ENCODE peak calls at places on chromosomes 7 and 10, in four cellular contexts. V is H1, G is GM12878, P is K562. A is an unnamed sample.

GRCh38 chr10:42783181-42783549 is 570 bp downstream of the BMS1 start:
- DNase-seq in P (peak; percentile 31), G (no peak), V (no peak), A (no peak)

GRCh38 chr10:22374489-22375126 is 29.3 kb downstream of the SPAG6 start:
- DNase-seq in V (no peak), P (no peak), G (no peak), A (no peak)

GRCh38 chr7:102875700-102876192 is 37.1 kb upstream of the LRRC17 start:
- DNase-seq in V (no peak), P (peak; percentile 56), G (no peak), A (peak; percentile 98)

GRCh38 chr10:84270708-84271107 is 25.9 kb downstream of the RGR start:
- DNase-seq in V (no peak), P (no peak), G (no peak), A (no peak)

GRCh38 chr7:103573479-103574058 is 127.6 kb upstream of the SLC26A5 start:
- DNase-seq in V (no peak), P (peak; percentile 29), G (no peak), A (peak; percentile 18)

GRCh38 chr7:32569388-32570289 is 74.3 kb downstream of the AVL9 start:
- DNase-seq in P (no peak), G (no peak), V (no peak), A (no peak)

GRCh38 chr7:134130124-134130523 is 3.0 kb downstream of the LRGUK start:
- DNase-seq in V (no peak), P (no peak), G (no peak), A (no peak)

GRCh38 chr7:106110238-106110560 is 1.9 kb downstream of the SYPL1 start:
- DNase-seq in G (no peak), P (no peak), V (no peak), A (no peak)

GRCh38 chr10:5293691-5294550 is 70.8 kb upstream of the UCN3 start:
- DNase-seq in P (peak; percentile 42), G (no peak), V (peak; percentile 97), A (peak; percentile 54)

GRCh38 chr7:105010538-105011523 is 3.2 kb upstream of the KMT2E start:
- DNase-seq in V (no peak), G (no peak), P (peak; percentile 26), A (no peak)

GRCh38 chr7:158282461-158283001 is 305.1 kb downstream of the PTPRN2 start:
- DNase-seq in G (no peak), V (no peak), P (no peak), A (no peak)

GRCh38 chr10:133226251-133226808 is 3.7 kb upstream of the UTF1 start:
- DNase-seq in V (no peak), G (no peak), P (no peak), A (no peak)

GRCh38 chr7:22665816-22666375 is 61.1 kb upstream of the IL6 start:
- DNase-seq in V (no peak), G (no peak), P (no peak), A (no peak)

GRCh38 chr7:134084488-134085144 is 42.5 kb upstream of the LRGUK start:
- DNase-seq in G (no peak), P (no peak), V (no peak), A (no peak)

GRCh38 chr10:24009115-24009514 is 199.8 kb upstream of the KIAA1217 start:
- DNase-seq in G (no peak), P (no peak), V (no peak), A (no peak)

GRCh38 chr7:44213872-44214595 is 13.3 kb downstream of the YKT6 start:
- DNase-seq in G (no peak), P (peak; percentile 71), V (peak; percentile 55), A (peak; percentile 36)

GRCh38 chr10:15168296-15168780 is at the start of gene NMT2:
- DNase-seq in V (peak; percentile 85), G (no peak), P (peak; percentile 58), A (peak; percentile 68)

GRCh38 chr7:26083113-26083512 is 68.9 kb upstream of the NFE2L3 start:
- DNase-seq in P (no peak), V (no peak), G (no peak), A (no peak)

GRCh38 chr10:132173185-132173584 is 13.6 kb upstream of the DPYSL4 start:
- DNase-seq in P (no peak), V (no peak), G (no peak), A (no peak)

GRCh38 chr7:67377939-67378862 is 381.6 kb downstream of the TYW1 start:
- DNase-seq in V (peak; percentile 91), P (peak; percentile 78), G (no peak), A (peak; percentile 63)

GRCh38 chr7:114759347-114760062 is 162.4 kb upstream of the MDFIC start:
- DNase-seq in V (no peak), P (no peak), G (no peak), A (no peak)

GRCh38 chr7:17559388-17559787 is 260.9 kb downstream of the AHR start:
- DNase-seq in G (no peak), P (no peak), V (no peak), A (no peak)

GRCh38 chr10:103145860-103146466 is 47.1 kb downstream of the NT5C2 start:
- DNase-seq in G (no peak), V (no peak), P (peak; percentile 33), A (peak; percentile 51)

GRCh38 chr7:16609842-16610450 is 35.6 kb downstream of the ANKMY2 start:
- DNase-seq in P (no peak), V (no peak), G (no peak), A (no peak)

GRCh38 chr10:16690417-16690816 is 126.8 kb downstream of the RSU1 start:
- DNase-seq in P (no peak), V (no peak), G (no peak), A (no peak)

GRCh38 chr10:121631296-121631695 is 33.1 kb upstream of the FGFR2 start:
- DNase-seq in V (no peak), G (no peak), P (no peak), A (no peak)

GRCh38 chr7:117673367-117673766 is 193.5 kb downstream of the CFTR start:
- DNase-seq in V (peak; percentile 69), G (no peak), P (no peak), A (no peak)

GRCh38 chr10:100793055-100793454 is 47.7 kb downstream of the PAX2 start:
- DNase-seq in P (no peak), G (no peak), V (peak; percentile 61), A (no peak)

GRCh38 chr7:155257482-155258232 is 40.0 kb upstream of the INSIG1 start:
- DNase-seq in V (no peak), G (no peak), P (no peak), A (no peak)

GRCh38 chr7:112416127-112416526 is 34.1 kb upstream of the IFRD1 start:
- DNase-seq in P (no peak), V (no peak), G (no peak), A (no peak)

GRCh38 chr7:70805360-70805759 is 326.6 kb upstream of the GALNT17 start:
- DNase-seq in P (no peak), V (no peak), G (peak; percentile 75), A (no peak)

GRCh38 chr10:123800299-123800698 is 91.3 kb downstream of the CPXM2 start:
- DNase-seq in V (peak; percentile 36), G (no peak), P (peak; percentile 63), A (no peak)

GRCh38 chr10:67725567-67725966 is 29.6 kb upstream of the CTNNA3 start:
- DNase-seq in V (no peak), G (no peak), P (no peak), A (no peak)

GRCh38 chr7:22653981-22654380 is 73.0 kb upstream of the IL6 start:
- DNase-seq in V (no peak), P (no peak), G (no peak), A (no peak)

GRCh38 chr7:76198202-76198601 is 3.5 kb upstream of the SRRM3 start:
- DNase-seq in G (no peak), P (no peak), V (no peak), A (no peak)

GRCh38 chr7:43647772-43648643 is 65.1 kb downstream of the STK17A start:
- DNase-seq in P (no peak), V (no peak), G (peak; percentile 85), A (peak; percentile 67)

GRCh38 chr7:57328457-57328856 is 121.5 kb upstream of the ZNF716 start:
- DNase-seq in V (no peak), P (no peak), G (no peak), A (no peak)

GRCh38 chr10:121667948-121668335 is 69.7 kb upstream of the FGFR2 start:
- DNase-seq in G (no peak), V (no peak), P (no peak), A (no peak)

GRCh38 chr7:100221767-100222444 is 2.2 kb downstream of the PVRIG start:
- DNase-seq in V (no peak), G (no peak), P (no peak), A (no peak)

GRCh38 chr10:131779661-131780394 is 121.0 kb upstream of the PPP2R2D start:
- DNase-seq in P (no peak), V (peak; percentile 11), G (no peak), A (no peak)

GRCh38 chr7:90503379-90503778 is 33.9 kb downstream of the PTTG1IP2 start:
- DNase-seq in G (no peak), V (no peak), P (no peak), A (no peak)
- TF ChIP-seq EGR1 in G (no peak), V (no peak), P (no peak), A (no peak)

DNA sequence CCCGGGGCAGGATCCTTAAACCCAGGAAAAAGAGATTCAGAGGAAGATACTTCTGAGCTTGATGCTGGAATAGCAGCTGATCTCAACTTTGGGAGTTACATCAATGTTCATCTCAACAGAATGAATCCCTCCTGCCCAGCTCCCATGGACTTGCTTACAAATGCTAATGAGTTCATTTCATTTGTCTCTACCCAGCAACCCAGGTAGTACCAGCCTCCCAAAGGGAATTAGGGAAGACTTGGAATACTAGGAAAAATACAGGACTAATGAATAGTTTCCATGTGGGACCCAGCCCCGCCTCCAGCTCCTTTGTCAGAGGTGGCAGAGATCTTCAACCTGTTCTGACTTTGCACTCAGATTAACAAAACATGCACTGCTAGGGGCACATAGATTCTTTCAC is 22.1 kb upstream of the TCF7L2 start:
- DNase-seq in P (no peak), V (no peak), G (no peak), A (no peak)
- H3K9me3 ChIP-seq in P (no peaks in the 10 kb centered on the region), V (no peaks in the 10 kb centered on the region), G (no peaks in the 10 kb centered on the region), A (no peaks in the 10 kb centered on the region)

GRCh38 chr10:47447209-47447608 is 36.7 kb downstream of the ANXA8 start:
- DNase-seq in P (peak; percentile 1), V (no peak), G (no peak), A (no peak)
- TF ChIP-seq SIN3A in P (no peak), V (no peak), G (no peak), A (no peak)

DNA sequence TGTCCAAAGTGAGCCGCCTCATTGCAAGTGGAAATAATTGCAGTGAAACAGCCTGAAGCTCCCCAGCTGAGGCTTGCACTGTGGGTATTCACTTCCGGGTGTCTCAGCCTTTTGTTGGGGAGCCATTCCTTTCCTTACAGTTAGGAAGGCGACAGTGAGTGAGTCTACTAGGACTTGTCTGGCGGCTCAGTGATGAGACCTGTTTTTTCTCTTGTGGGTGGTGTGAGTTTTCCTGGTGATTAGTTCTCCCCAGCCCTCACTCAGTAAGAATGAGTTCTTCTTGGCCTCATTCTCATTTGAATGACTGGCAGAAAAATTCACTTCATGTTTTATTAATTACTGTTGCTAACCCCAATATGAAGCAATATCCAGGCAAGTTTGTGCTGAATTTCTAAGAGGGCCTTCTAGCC is 2.6 kb downstream of the PGAM1 start:
- DNase-seq in V (no peak), P (no peak), G (no peak), A (no peak)
- TF ChIP-seq EGR1 in V (no peak), P (no peak), G (no peak), A (no peak)

A was measured in HCT116.